ENCODE peak calls at places on chromosomes 11 and 22, in nine cellular contexts. P is ovary; F is IMR-90; U is H9; D is aorta; L is body of pancreas; R is CD8-positive, alpha-beta memory T cell; J is CD4-positive, CD25-positive, alpha-beta regulatory T cell; B is heart right ventricle. T is an unnamed sample.

GRCh38 chr11:59680287-59681154 is 11.7 kb upstream of the PATL1 start:
- DNase-seq in P (peak), F (peak), U (peak), D (no peak), L (peak), R (peak), J (peak), B (peak), T (peak)

GRCh38 chr11:124315052-124315451 is 1.3 kb upstream of the OR8D1 start:
- DNase-seq in P (no peak), F (peak), U (no peak), D (no peak), L (no peak), R (no peak), J (no peak), B (no peak), T (no peak)

GRCh38 chr11:134677338-134677948 is 265.4 kb upstream of the B3GAT1 start:
- DNase-seq in P (no peak), F (no peak), U (no peak), D (peak), L (no peak), R (no peak), J (no peak), B (no peak), T (no peak)

GRCh38 chr22:44341431-44342346 is 28.9 kb upstream of the SHISAL1 start:
- DNase-seq in P (peak), F (peak), U (no peak), D (no peak), L (no peak), R (no peak), J (no peak), B (no peak), T (no peak)

GRCh38 chr11:93784935-93785360 is 866 bp downstream of the MED17 start:
- DNase-seq in P (no peak), F (no peak), U (no peak), D (no peak), L (no peak), R (no peak), J (no peak), B (no peak), T (no peak)

GRCh38 chr11:45149483-45150056 is 3.1 kb downstream of the PRDM11 start:
- DNase-seq in P (no peak), F (no peak), U (peak), D (peak), L (no peak), R (no peak), J (no peak), B (no peak), T (no peak)

GRCh38 chr11:73931039-73931645 is 19.7 kb upstream of the DNAJB13 start:
- DNase-seq in P (no peak), F (peak), U (peak), D (no peak), L (no peak), R (peak), J (peak), B (no peak), T (peak)

GRCh38 chr11:12629601-12630313 is 44.5 kb upstream of the TEAD1 start:
- DNase-seq in P (no peak), F (peak), U (no peak), D (no peak), L (no peak), R (no peak), J (no peak), B (no peak), T (peak)

GRCh38 chr11:102882389-102883024 is 7.7 kb upstream of the MMP12 start:
- DNase-seq in P (no peak), F (peak), U (no peak), D (no peak), L (no peak), R (no peak), J (no peak), B (no peak), T (peak)

GRCh38 chr11:101914349-101914736 is 467 bp upstream of the CEP126 start:
- DNase-seq in P (peak), F (peak), U (no peak), D (no peak), L (no peak), R (no peak), J (no peak), B (no peak), T (no peak)

GRCh38 chr22:49608228-49608627 is 219.4 kb downstream of the BRD1 start:
- DNase-seq in P (no peak), F (no peak), U (no peak), D (peak), L (no peak), R (no peak), J (no peak), B (no peak), T (no peak)

GRCh38 chr11:116853461-116854073 is 16.1 kb upstream of the APOA1 start:
- DNase-seq in P (no peak), F (peak), U (no peak), D (no peak), L (no peak), R (peak), J (peak), B (no peak), T (peak)
- H3K27ac ChIP-seq in P (no peak), F (peak), U (no peak), D (no peak), L (no peak), R (peak), J (peak), B (no peak), T (peak)

DNA sequence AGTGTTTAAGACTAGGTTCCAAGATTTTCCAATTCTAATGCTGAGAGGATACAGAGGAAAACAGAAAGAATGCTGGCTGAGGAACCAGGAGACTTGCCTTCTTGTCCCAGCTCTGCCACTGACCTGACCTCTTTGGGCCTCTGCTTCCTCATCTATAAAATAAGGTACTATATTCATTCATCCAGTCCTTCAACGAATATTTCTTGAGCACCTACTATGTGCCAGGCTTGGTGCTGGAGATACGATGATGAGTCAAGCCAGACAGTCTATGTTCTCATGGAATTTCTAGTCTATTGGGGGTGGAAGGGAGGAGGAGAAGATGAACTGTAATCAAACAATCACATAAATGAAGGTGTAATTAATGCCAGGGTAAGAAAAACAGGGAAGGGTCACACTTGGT is 27.8 kb upstream of the UPB1 start:
- DNase-seq in P (no peak), F (no peak), U (no peak), D (no peak), L (no peak), R (no peak), J (no peak), B (no peak), T (no peak)
- H3K27ac ChIP-seq in P (no peak), F (no peak), U (no peak), D (no peak), L (peak), R (no peak), J (no peak), B (peak), T (peak)

GRCh38 chr11:67630943-67631331 is 1.2 kb upstream of the NUDT8 start:
- DNase-seq in P (no peak), F (no peak), U (no peak), D (peak), L (no peak), R (peak), J (no peak), B (no peak), T (no peak)

GRCh38 chr11:67632982-67633755 is 3.4 kb upstream of the NUDT8 start:
- DNase-seq in P (peak), F (no peak), U (peak), D (peak), L (no peak), R (no peak), J (no peak), B (peak), T (no peak)

GRCh38 chr11:67631427-67631826 is 1.7 kb upstream of the NUDT8 start:
- DNase-seq in P (peak), F (no peak), U (peak), D (peak), L (no peak), R (no peak), J (no peak), B (peak), T (no peak)

GRCh38 chr11:67632175-67632981 is 2.6 kb upstream of the NUDT8 start:
- DNase-seq in P (peak), F (no peak), U (peak), D (peak), L (peak), R (no peak), J (no peak), B (peak), T (no peak)

DNA sequence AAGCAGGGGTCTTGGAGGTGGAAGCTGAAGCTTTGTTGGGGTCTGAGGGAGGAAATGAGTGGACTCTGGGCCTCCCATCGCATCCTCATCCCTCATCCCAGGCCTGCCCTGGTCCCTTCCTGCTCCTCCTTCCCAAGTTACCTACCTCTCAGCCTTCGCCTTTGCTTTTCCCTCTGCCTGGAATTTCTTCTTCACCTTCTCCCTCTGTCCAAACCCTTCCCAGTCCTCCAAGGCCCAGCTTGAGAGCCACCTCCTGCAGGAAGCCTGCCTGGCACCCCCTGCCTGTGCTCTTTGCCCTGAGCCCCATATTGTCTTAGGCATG is 2.1 kb upstream of the NUDT8 start:
- DNase-seq in P (no peak), F (no peak), U (no peak), D (no peak), L (no peak), R (no peak), J (no peak), B (no peak), T (no peak)
- H3K27ac ChIP-seq in P (no peak), F (no peak), U (no peak), D (no peak), L (peak), R (no peak), J (no peak), B (no peak), T (no peak)

GRCh38 chr22:31683181-31684105 is 21.4 kb upstream of the PISD start:
- DNase-seq in P (no peak), F (no peak), U (no peak), D (peak), L (no peak), R (no peak), J (no peak), B (no peak), T (no peak)
- H3K27ac ChIP-seq in P (no peak), F (peak), U (no peak), D (peak), L (no peak), R (no peak), J (no peak), B (no peak), T (no peak)

DNA sequence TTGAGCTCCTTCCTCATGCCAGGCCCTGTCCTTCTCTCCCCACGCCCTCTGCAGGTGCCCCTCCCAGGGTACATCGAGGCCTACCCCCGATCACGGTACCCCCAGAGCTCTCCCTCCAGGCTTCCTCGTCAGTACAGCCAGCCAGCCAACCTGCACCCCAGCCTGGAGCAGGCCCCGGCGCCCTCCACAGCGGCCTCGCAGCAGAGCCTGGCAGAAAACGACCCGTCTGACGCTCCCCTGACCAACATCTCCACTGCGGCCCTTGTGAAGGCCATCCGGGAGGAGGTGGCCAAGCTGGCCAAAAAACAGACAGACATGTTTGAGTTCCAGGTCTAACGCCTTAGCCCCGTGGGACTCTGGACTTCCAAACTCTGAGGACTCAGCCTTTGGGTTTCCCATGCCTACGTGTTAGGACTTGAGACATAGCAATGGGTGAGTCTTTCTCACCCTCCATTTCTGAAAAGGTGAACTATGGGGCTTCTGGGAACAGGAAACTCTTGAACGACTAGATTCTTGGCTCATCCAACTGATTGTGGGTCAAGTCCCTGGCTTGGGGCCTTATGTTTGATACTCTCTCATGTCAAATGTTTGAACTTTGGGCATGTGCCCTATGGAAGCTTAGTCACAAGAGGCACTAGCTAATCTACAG is 32.7 kb downstream of the C11orf91 start:
- DNase-seq in P (no peak), F (no peak), U (no peak), D (no peak), L (no peak), R (no peak), J (no peak), B (no peak), T (no peak)
- H3K27ac ChIP-seq in P (no peak), F (no peak), U (peak), D (no peak), L (no peak), R (no peak), J (no peak), B (no peak), T (no peak)

GRCh38 chr11:130390071-130390758 is 38.2 kb downstream of the ADAMTS8 start:
- DNase-seq in P (no peak), F (peak), U (no peak), D (peak), L (peak), R (no peak), J (no peak), B (no peak), T (peak)
- H3K27ac ChIP-seq in P (no peak), F (peak), U (no peak), D (no peak), L (peak), R (no peak), J (no peak), B (no peak), T (no peak)